ENCODE peak calls at places on chromosomes 12 and 14, in eight cellular contexts. O is mesothelial cell of epicardium, V is Panc1, P is A549, H is HFF-Myc, R is GM10248, Y is type B pancreatic cell, N is glutamatergic neuron. M is an unnamed sample.

GRCh38 chr12:24889403-24889802 is 59.5 kb downstream of the BCAT1 start:
- DNase-seq in V (no peak), P (no peak), Y (no peak), H (no peak), N (no peak), O (no peak), R (no peak), M (no peak)

GRCh38 chr14:33357225-33358010 is 418.7 kb downstream of the NPAS3 start:
- DNase-seq in V (no peak), N (no peak), Y (no peak), P (no peak), R (no peak), O (no peak), H (no peak), M (no peak)

GRCh38 chr14:66662374-66662773 is 154.4 kb downstream of the GPHN start:
- DNase-seq in H (no peak), O (no peak), R (no peak), N (no peak), Y (no peak), P (peak), V (no peak), M (no peak)

GRCh38 chr12:11477110-11477509 is 81.7 kb upstream of the PRB2 start:
- DNase-seq in Y (no peak), R (no peak), H (no peak), N (no peak), V (no peak), P (no peak), O (no peak), M (no peak)

GRCh38 chr14:64880382-64881121 is 845 bp upstream of the SPTB start:
- DNase-seq in H (no peak), R (peak), P (peak), O (peak), N (peak), V (no peak), Y (peak), M (peak)

GRCh38 chr12:77064891-77065360 is 443 bp downstream of the E2F7 start:
- DNase-seq in V (no peak), O (no peak), N (no peak), R (no peak), P (no peak), Y (no peak), H (no peak), M (no peak)

GRCh38 chr14:46377305-46377704 is 274.3 kb downstream of the RPL10L start:
- DNase-seq in R (no peak), H (no peak), Y (no peak), N (no peak), V (no peak), O (no peak), P (no peak), M (no peak)

GRCh38 chr12:40942326-40942725 is 245.8 kb upstream of the PDZRN4 start:
- DNase-seq in P (peak), V (no peak), R (no peak), O (no peak), Y (no peak), N (no peak), H (no peak), M (no peak)

GRCh38 chr12:111757361-111758119 is 9.2 kb upstream of the ALDH2 start:
- DNase-seq in P (no peak), R (peak), V (no peak), Y (no peak), N (no peak), O (no peak), H (no peak), M (peak)

GRCh38 chr14:22838631-22839041 is 2.3 kb downstream of the MMP14 start:
- DNase-seq in V (no peak), Y (no peak), R (no peak), H (no peak), N (no peak), O (no peak), P (no peak), M (peak)

GRCh38 chr12:132374821-132375445 is 45.5 kb upstream of the GALNT9 start:
- DNase-seq in O (no peak), P (no peak), H (no peak), R (no peak), N (peak), V (no peak), Y (no peak), M (no peak)

GRCh38 chr12:132376464-132376830 is 47.1 kb upstream of the GALNT9 start:
- DNase-seq in O (no peak), N (peak), P (no peak), R (no peak), Y (no peak), V (no peak), H (no peak), M (no peak)

GRCh38 chr12:132375747-132376463 is 46.5 kb upstream of the GALNT9 start:
- DNase-seq in O (no peak), N (peak), P (no peak), H (no peak), Y (no peak), R (no peak), V (no peak), M (no peak)

GRCh38 chr12:132377147-132377546 is 47.8 kb upstream of the GALNT9 start:
- DNase-seq in V (no peak), N (no peak), R (no peak), H (no peak), Y (no peak), P (no peak), O (no peak), M (no peak)

GRCh38 chr12:132373967-132374820 is 44.8 kb upstream of the GALNT9 start:
- DNase-seq in V (no peak), H (no peak), N (peak), Y (no peak), R (no peak), O (no peak), P (no peak), M (no peak)
- TF ChIP-seq CTCF in V (no peak), H (no peak), N (no peak), Y (no peak), R (no peak), O (no peak), P (no peak), M (no peak)

DNA sequence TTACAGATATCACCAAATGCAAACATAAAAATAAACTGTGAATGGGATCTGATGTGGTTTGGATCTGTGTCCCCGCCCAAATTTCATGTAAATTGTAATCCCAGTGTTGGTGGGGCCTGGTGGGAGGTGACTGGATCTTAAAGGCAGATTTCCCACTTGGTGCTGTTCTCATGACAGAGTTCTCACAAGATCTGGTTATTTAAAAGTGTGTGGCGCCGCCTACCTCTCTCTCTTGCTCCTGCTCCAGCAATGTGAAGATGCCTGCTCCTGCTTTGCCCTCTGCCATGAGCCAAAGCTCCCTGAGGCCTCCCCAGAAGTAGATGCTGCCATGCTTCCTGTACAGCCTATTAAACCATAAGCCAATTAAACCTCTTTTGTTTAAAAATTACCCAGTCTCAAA is 47.8 kb downstream of the SLC25A21 start:
- DNase-seq in N (no peak), V (no peak), H (no peak), R (no peak), O (no peak), Y (no peak), P (peak), M (no peak)
- TF ChIP-seq CTCF in N (no peak), V (peak), H (no peak), R (no peak), O (no peak), Y (no peak), P (peak), M (no peak)

GRCh38 chr14:83071888-83072501 is 1538.3 kb upstream of the SEL1L start:
- DNase-seq in R (peak), N (no peak), H (peak), O (no peak), P (peak), Y (no peak), V (no peak), M (no peak)
- TF ChIP-seq CTCF in R (peak), N (peak), H (no peak), O (peak), P (no peak), Y (peak), V (peak), M (peak)

GRCh38 chr12:3204716-3205617 is 127.8 kb downstream of the TSPAN9 start:
- DNase-seq in O (no peak), N (no peak), R (no peak), V (no peak), P (no peak), Y (no peak), H (no peak), M (no peak)

GRCh38 chr12:3207174-3207573 is 130.0 kb downstream of the TSPAN9 start:
- DNase-seq in Y (no peak), O (no peak), R (no peak), P (no peak), H (no peak), N (no peak), V (no peak), M (no peak)

GRCh38 chr12:3206536-3207072 is 129.4 kb downstream of the TSPAN9 start:
- DNase-seq in V (no peak), Y (no peak), O (no peak), H (no peak), R (no peak), N (no peak), P (no peak), M (no peak)

GRCh38 chr12:3205742-3206519 is 128.8 kb downstream of the TSPAN9 start:
- DNase-seq in O (no peak), H (no peak), P (no peak), R (no peak), V (no peak), Y (no peak), N (no peak), M (no peak)

GRCh38 chr12:3207858-3208257 is 130.7 kb downstream of the TSPAN9 start:
- DNase-seq in Y (no peak), R (no peak), P (peak), O (no peak), N (no peak), V (no peak), H (no peak), M (no peak)
- TF ChIP-seq CTCF in Y (no peak), R (peak), P (no peak), O (no peak), N (no peak), V (no peak), H (peak), M (peak)

DNA sequence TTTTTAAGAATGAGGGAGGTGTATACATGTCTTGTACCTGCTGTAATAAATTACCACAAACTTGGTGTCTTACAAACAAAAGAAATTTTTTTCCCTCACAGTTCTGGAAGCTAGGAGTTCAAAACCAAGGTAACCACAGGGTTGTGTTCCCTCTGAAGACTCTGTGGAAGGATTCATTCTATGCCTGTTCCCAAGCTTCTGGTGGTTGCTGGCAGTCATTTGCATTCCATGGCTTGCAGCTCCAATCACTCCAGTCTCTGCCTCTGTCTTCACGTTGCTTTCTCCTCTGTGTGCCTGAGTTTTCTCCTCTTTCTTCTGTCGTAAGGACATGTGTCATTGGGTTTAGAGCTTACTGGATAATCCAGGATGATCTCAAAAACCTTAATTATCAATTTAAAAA is 15.4 kb upstream of the ZNF641 start:
- DNase-seq in O (no peak), P (no peak), H (no peak), N (no peak), R (no peak), V (no peak), Y (no peak), M (no peak)
- TF ChIP-seq CTCF in O (no peak), P (no peak), H (no peak), N (no peak), R (no peak), V (no peak), Y (no peak), M (no peak)

DNA sequence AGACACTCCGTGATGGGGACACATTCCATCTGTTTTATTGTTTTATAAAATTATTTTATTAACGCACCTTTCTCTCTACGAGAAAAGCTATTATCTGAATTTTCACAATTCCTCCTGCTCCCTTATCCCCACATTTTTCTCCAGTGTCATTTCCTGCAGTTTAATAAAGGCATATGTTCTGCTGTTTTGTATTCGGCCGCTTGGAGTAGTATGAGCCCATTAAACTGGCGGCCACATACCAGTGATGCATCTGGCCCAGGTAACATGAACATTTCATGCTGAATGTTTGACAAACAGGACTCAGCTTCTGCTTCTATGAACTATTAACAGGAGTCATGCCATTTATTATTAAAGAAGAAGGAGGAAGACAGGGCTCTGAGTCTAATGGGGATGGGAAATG is 511.0 kb downstream of the TMEM121 start:
- DNase-seq in H (no peak), N (no peak), V (no peak), P (no peak), Y (no peak), R (no peak), O (no peak), M (no peak)
- TF ChIP-seq CTCF in H (no peak), N (no peak), V (peak), P (no peak), Y (no peak), R (no peak), O (no peak), M (no peak)

GRCh38 chr12:42967850-42968249 is 378.3 kb upstream of the PRICKLE1 start:
- DNase-seq in Y (no peak), O (no peak), N (no peak), P (no peak), H (no peak), R (no peak), V (no peak), M (no peak)
- TF ChIP-seq CTCF in Y (no peak), O (no peak), N (no peak), P (no peak), H (no peak), R (no peak), V (no peak), M (no peak)

DNA sequence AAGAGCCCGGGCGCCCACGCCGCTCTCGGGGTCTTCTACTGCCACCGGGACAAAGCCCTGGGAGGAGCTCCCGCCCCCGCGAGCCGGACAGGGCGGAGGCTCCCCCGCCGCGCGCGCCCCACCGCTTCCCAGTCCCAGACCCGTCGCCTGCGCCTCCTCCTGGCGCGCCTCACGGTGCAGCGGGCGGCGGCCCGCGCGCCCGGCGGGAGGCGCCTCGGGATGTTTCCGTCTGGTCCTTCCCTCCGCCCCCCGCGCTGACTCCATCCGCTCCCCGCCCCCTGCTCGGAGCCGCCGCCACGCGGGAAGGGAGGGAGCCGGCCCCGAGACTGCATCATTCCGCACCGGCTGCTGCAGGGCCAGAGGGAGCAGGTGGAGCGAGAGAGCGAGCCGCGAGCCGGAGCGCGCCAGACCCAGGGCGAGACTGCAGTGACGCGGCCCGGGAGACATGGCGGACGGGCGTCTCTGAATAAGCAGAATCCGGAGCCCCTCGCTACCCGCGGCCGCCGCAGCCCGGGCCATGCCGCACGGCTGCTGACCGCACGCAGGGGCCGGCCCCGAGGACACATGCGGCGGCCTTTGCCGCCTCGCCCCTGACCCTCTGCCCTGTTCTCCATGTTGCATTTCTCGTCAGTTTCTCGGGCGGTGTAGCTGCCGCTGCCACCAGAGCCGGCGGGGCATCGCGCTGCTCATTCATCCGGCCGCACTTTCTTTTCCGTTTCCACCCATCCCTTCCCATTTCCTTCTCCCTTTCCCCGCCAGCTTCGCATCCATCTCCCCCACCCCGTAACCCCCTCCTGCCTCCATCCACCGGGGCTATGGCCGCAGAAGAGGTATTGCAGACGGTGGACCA is at the start of gene BICD1:
- DNase-seq in N (peak), R (peak), O (peak), V (no peak), H (no peak), Y (peak), P (peak), M (peak)
- TF ChIP-seq CTCF in N (peak), R (peak), O (no peak), V (peak), H (no peak), Y (peak), P (peak), M (peak)

GRCh38 chr12:92928962-92929915 is at the start of gene EEA1:
- DNase-seq in P (peak), H (peak), V (peak), N (peak), R (peak), O (peak), Y (peak), M (peak)
- TF ChIP-seq CTCF in P (peak), H (no peak), V (peak), N (no peak), R (peak), O (no peak), Y (no peak), M (no peak)